ENCODE peak calls at places on chromosomes 4 and X, in nine cellular contexts. J is IMR-90; B is sigmoid colon; R is neuronal stem cell; U is NT2/D1; G is aorta; T is GM23338; V is A673; N is CD8-positive, alpha-beta memory T cell. M is an unnamed sample.

GRCh38 chr4:176563591-176563990 is 229.1 kb downstream of the VEGFC start:
- DNase-seq in J (peak; percentile 33), V (peak; percentile 32), N (no peak), R (no peak), G (no peak), B (no peak), U (no peak), T (no peak), M (peak; percentile 28)

GRCh38 chr4:176034498-176034897 is 31.1 kb upstream of the WDR17 start:
- DNase-seq in N (no peak), V (peak; percentile 34), B (no peak), R (peak; percentile 24), U (peak; percentile 6), T (peak; percentile 66), J (peak; percentile 55), G (no peak), M (peak; percentile 79)

GRCh38 chr4:146522862-146523205 is 1.1 kb upstream of the SLC10A7 start:
- DNase-seq in G (no peak), N (no peak), B (no peak), J (peak; percentile 4), V (peak; percentile 52), T (peak; percentile 32), U (no peak), R (no peak), M (no peak)

GRCh38 chrX:139094671-139095592 is 383.4 kb upstream of the FGF13 start:
- DNase-seq in B (no peak), U (no peak), V (no peak), J (no peak), N (no peak), T (no peak), G (no peak), R (no peak), M (no peak)

GRCh38 chr4:174663254-174663653 is 141.0 kb upstream of the HPGD start:
- DNase-seq in U (no peak), J (peak; percentile 1), N (no peak), B (no peak), R (no peak), G (no peak), V (peak; percentile 23), T (no peak), M (peak; percentile 54)

GRCh38 chr4:53005808-53006207 is 143.7 kb downstream of the RASL11B start:
- DNase-seq in G (no peak), J (no peak), N (no peak), B (no peak), T (no peak), V (no peak), R (no peak), U (no peak), M (no peak)

GRCh38 chr4:180960758-180961401 is 1282.3 kb upstream of the TENM3 start:
- DNase-seq in T (peak; percentile 13), U (no peak), N (no peak), B (no peak), R (peak; percentile 48), G (no peak), J (no peak), V (peak; percentile 14), M (peak; percentile 37)

GRCh38 chr4:168877407-168877778 is 132.7 kb downstream of the CBR4 start:
- DNase-seq in R (no peak), N (no peak), B (peak; percentile 72), V (no peak), U (no peak), G (no peak), T (peak; percentile 39), J (no peak), M (no peak)

GRCh38 chrX:10986616-10987015 is 124.5 kb upstream of the HCCS start:
- DNase-seq in J (no peak), R (no peak), U (no peak), T (no peak), G (no peak), B (no peak), N (no peak), V (no peak), M (peak; percentile 28)

GRCh38 chr4:148790691-148791090 is 348.5 kb upstream of the NR3C2 start:
- DNase-seq in B (no peak), V (no peak), U (no peak), N (no peak), T (no peak), J (peak; percentile 94), R (no peak), G (no peak), M (no peak)

GRCh38 chr4:8554555-8555100 is 25.6 kb upstream of the GPR78 start:
- DNase-seq in V (no peak), R (no peak), B (peak; percentile 56), U (no peak), J (no peak), N (no peak), T (no peak), G (no peak), M (no peak)

GRCh38 chr4:83440148-83440814 is 15.3 kb downstream of the HELQ start:
- DNase-seq in J (no peak), N (no peak), U (no peak), T (no peak), G (no peak), V (no peak), B (no peak), R (no peak), M (no peak)

GRCh38 chr4:6781561-6781960 is 966 bp upstream of the KIAA0232 start:
- DNase-seq in N (no peak), R (no peak), V (no peak), T (no peak), U (no peak), B (no peak), J (no peak), G (no peak), M (no peak)

GRCh38 chr4:6781113-6781512 is 1.4 kb upstream of the KIAA0232 start:
- DNase-seq in J (no peak), T (no peak), V (no peak), R (no peak), U (no peak), B (no peak), G (no peak), N (no peak), M (no peak)

GRCh38 chr4:6782147-6782845 is at the start of gene KIAA0232:
- DNase-seq in B (peak; percentile 95), V (peak; percentile 96), R (peak; percentile 93), G (peak; percentile 95), N (peak; percentile 91), J (peak; percentile 93), U (peak; percentile 84), T (peak; percentile 95), M (peak; percentile 98)

GRCh38 chr4:6783111-6783981 is 819 bp downstream of the KIAA0232 start:
- DNase-seq in R (peak; percentile 93), T (peak; percentile 94), U (peak; percentile 80), G (peak; percentile 92), J (peak; percentile 79), N (peak; percentile 85), B (peak; percentile 95), V (peak; percentile 94), M (peak; percentile 98)

GRCh38 chr4:6782846-6783110 is 251 bp downstream of the KIAA0232 start:
- DNase-seq in U (no peak), J (no peak), R (no peak), B (no peak), V (no peak), N (no peak), T (no peak), G (no peak), M (peak; percentile 52)
- H3K4me1 ChIP-seq in U (peaks cover 14% of the 10 kb centered on the region), J (peaks cover 4% of the 10 kb centered on the region), R (peaks cover 35% of the 10 kb centered on the region), B (peaks cover 28% of the 10 kb centered on the region), V (peaks cover 27% of the 10 kb centered on the region), N (peaks cover 44% of the 10 kb centered on the region), T (peaks cover 32% of the 10 kb centered on the region), G (no peaks in the 10 kb centered on the region), M (peaks cover 29% of the 10 kb centered on the region)

DNA sequence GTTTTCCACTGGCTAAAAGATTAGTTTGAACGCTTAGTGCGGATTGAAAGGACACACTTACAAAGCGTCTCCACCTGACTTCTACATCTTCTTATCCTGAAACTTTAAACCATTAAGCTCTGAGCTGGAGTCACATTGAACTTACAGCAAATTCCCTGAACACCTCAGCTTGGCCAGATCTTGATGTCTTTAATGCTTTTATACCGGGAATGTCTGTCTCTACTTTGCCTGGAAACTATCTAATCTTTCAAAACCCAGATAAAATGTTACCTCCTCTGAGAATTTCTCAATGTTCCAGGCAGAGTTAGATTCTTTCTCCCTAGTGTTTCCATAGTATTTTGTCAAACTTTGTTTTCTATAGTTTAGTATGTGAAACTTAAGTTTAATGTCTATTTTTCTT is 179.9 kb downstream of the DTHD1 start:
- DNase-seq in T (no peak), R (no peak), N (no peak), U (no peak), V (no peak), J (no peak), B (no peak), G (no peak), M (no peak)
- H3K27me3 ChIP-seq in T (no peaks in the 10 kb centered on the region), R (no peaks in the 10 kb centered on the region), N (no peaks in the 10 kb centered on the region), U (no peaks in the 10 kb centered on the region), V (no peaks in the 10 kb centered on the region), J (no peaks in the 10 kb centered on the region), B (no peaks in the 10 kb centered on the region), G (no peaks in the 10 kb centered on the region), M (no peaks in the 10 kb centered on the region)

GRCh38 chr4:108810087-108810486 is 47.2 kb upstream of the ETNPPL start:
- DNase-seq in N (no peak), V (no peak), G (no peak), T (no peak), U (no peak), B (no peak), J (no peak), R (no peak), M (no peak)

GRCh38 chr4:108799335-108799734 is 36.5 kb upstream of the ETNPPL start:
- DNase-seq in G (no peak), U (no peak), B (no peak), J (no peak), R (no peak), T (no peak), V (no peak), N (no peak), M (no peak)

DNA sequence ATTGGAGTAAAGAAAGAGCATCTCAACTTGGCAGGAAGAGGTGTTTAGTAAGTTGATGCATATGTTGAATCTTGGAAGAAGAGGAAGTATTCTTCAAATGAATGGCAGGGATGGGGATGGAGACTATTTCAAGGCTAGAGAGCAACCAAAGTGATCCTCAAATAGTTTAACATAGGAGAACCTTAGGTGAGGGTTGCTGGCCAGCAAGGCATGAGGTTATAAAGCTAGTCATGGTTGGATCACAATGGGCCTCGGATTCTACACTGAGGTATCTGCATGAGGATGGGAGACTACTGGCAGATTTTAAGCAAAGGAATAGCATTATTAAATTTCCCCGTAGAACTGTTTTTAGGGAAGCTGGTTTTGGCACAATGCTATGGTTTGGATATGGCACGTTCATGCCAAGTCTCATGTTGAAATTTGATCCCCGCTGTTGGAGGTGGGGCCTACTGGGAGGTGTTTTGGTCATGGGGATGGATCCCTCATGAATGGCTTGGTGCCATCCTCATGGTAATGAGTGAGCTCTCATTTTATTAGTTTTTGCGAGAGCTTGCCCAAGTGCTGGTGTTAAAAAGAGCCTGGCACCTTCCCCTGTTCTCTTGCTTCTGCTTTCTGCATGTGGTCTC is 41.9 kb upstream of the ETNPPL start:
- DNase-seq in U (no peak), J (no peak), V (peak; percentile 24), G (no peak), B (no peak), T (no peak), N (no peak), R (no peak), M (no peak)
- H3K4me1 ChIP-seq in U (no peaks in the 10 kb centered on the region), J (no peaks in the 10 kb centered on the region), V (no peaks in the 10 kb centered on the region), G (no peaks in the 10 kb centered on the region), B (no peaks in the 10 kb centered on the region), T (no peaks in the 10 kb centered on the region), N (no peaks in the 10 kb centered on the region), R (no peaks in the 10 kb centered on the region), M (no peaks in the 10 kb centered on the region)

DNA sequence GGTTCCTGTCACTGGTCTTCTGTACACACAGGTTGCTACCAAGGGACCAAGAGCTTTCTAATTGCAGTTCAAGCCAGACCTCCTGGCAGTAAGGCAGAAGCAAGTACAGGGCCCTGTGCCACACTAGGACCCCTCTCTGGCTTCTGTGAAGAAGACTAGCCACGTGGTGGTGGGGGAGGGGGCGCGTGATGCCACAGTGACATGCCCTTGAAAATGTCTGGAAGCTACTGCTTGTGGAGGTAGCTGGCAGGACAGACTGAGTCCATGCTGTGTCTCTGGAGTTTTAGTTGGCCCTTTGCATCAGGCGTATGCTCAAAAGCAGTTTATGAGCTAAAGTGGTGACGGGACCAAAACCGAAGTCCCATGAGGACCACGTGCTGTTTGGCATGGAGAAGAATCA is 50.9 kb downstream of the RTL5 start:
- DNase-seq in G (no peak), V (no peak), U (no peak), T (no peak), R (no peak), N (no peak), J (no peak), B (no peak), M (no peak)
- H3K27me3 ChIP-seq in G (no peaks in the 10 kb centered on the region), V (no peaks in the 10 kb centered on the region), U (no peaks in the 10 kb centered on the region), T (no peaks in the 10 kb centered on the region), R (no peaks in the 10 kb centered on the region), N (no peaks in the 10 kb centered on the region), J (peaks cover 63% of the 10 kb centered on the region), B (no peaks in the 10 kb centered on the region), M (peaks cover 25% of the 10 kb centered on the region)